ENCODE peak calls at places on chromosome 15, in ten cellular contexts. O is progenitor cell of endocrine pancreas, V is fibroblast of pulmonary artery, S is GM10248, G is astrocyte of the spinal cord, I is endothelial cell, A is choroid plexus epithelial cell, C is heart right ventricle, H is cardiac muscle cell, M is GM13977. U is an unnamed sample.

GRCh38 chr15:62999923-63000484 is 42.5 kb upstream of the TPM1 start:
- DNase-seq in O (no peak), V (no peak), S (no peak), G (no peak), I (no peak), A (no peak), C (peak), H (no peak), M (no peak), U (no peak)

GRCh38 chr15:94984886-94985285 is 753.5 kb downstream of the MCTP2 start:
- DNase-seq in O (no peak), V (no peak), S (no peak), G (no peak), I (no peak), A (no peak), C (no peak), H (no peak), M (no peak), U (no peak)

GRCh38 chr15:70286110-70286806 is 188.5 kb upstream of the TLE3 start:
- DNase-seq in O (no peak), V (no peak), S (no peak), G (no peak), I (no peak), A (no peak), C (no peak), H (no peak), M (no peak), U (no peak)

GRCh38 chr15:83764201-83764839 is 110.4 kb downstream of the ADAMTSL3 start:
- DNase-seq in O (no peak), V (no peak), S (no peak), G (no peak), I (no peak), A (peak), C (no peak), H (no peak), M (no peak), U (no peak)

GRCh38 chr15:73240864-73241499 is 127.8 kb downstream of the HCN4 start:
- DNase-seq in O (peak), V (peak), S (peak), G (peak), I (peak), A (peak), C (no peak), H (peak), M (peak), U (peak)

GRCh38 chr15:80871801-80872327 is 92.7 kb downstream of the CEMIP start:
- DNase-seq in O (no peak), V (no peak), S (no peak), G (no peak), I (no peak), A (no peak), C (no peak), H (no peak), M (no peak), U (no peak)

GRCh38 chr15:80228959-80229610 is 22.9 kb downstream of the CTXND1 start:
- DNase-seq in O (no peak), V (peak), S (no peak), G (peak), I (no peak), A (peak), C (no peak), H (peak), M (no peak), U (no peak)

GRCh38 chr15:67281714-67282113 is 27.1 kb downstream of the IQCH start:
- DNase-seq in O (no peak), V (no peak), S (no peak), G (no peak), I (no peak), A (no peak), C (no peak), H (no peak), M (no peak), U (no peak)

GRCh38 chr15:90411176-90411575 is 23.1 kb downstream of the IQGAP1 start:
- DNase-seq in O (no peak), V (no peak), S (no peak), G (no peak), I (no peak), A (no peak), C (no peak), H (no peak), M (no peak), U (no peak)

GRCh38 chr15:83694030-83694429 is 40.1 kb downstream of the ADAMTSL3 start:
- DNase-seq in O (no peak), V (peak), S (no peak), G (peak), I (no peak), A (peak), C (no peak), H (peak), M (no peak), U (no peak)

GRCh38 chr15:31102374-31103342 is 1.1 kb upstream of the TRPM1 start:
- DNase-seq in O (no peak), V (no peak), S (no peak), G (no peak), I (no peak), A (no peak), C (no peak), H (no peak), M (no peak), U (no peak)

GRCh38 chr15:75104804-75105557 is 81.6 kb downstream of the PPCDC start:
- DNase-seq in O (no peak), V (peak), S (peak), G (peak), I (no peak), A (peak), C (no peak), H (peak), M (peak), U (peak)

GRCh38 chr15:28955686-28956421 is 70.1 kb downstream of the APBA2 start:
- DNase-seq in O (no peak), V (peak), S (no peak), G (peak), I (no peak), A (peak), C (no peak), H (peak), M (no peak), U (no peak)

GRCh38 chr15:31433101-31433500 is 106.5 kb downstream of the KLF13 start:
- DNase-seq in O (no peak), V (no peak), S (no peak), G (no peak), I (no peak), A (no peak), C (no peak), H (no peak), M (no peak), U (no peak)

GRCh38 chr15:63045438-63046278 is 3.1 kb downstream of the TPM1 start:
- DNase-seq in O (no peak), V (no peak), S (no peak), G (peak), I (no peak), A (no peak), C (no peak), H (peak), M (no peak), U (no peak)

GRCh38 chr15:70401709-70402108 is 304.0 kb upstream of the TLE3 start:
- DNase-seq in O (no peak), V (no peak), S (no peak), G (no peak), I (no peak), A (no peak), C (no peak), H (no peak), M (no peak), U (no peak)

GRCh38 chr15:63583027-63583426 is 14.2 kb upstream of the FBXL22 start:
- DNase-seq in O (no peak), V (peak), S (no peak), G (peak), I (no peak), A (peak), C (no peak), H (peak), M (no peak), U (no peak)

GRCh38 chr15:44501768-44502366 is 35.1 kb upstream of the EIF3J start:
- DNase-seq in O (no peak), V (peak), S (peak), G (peak), I (no peak), A (peak), C (no peak), H (peak), M (peak), U (peak)

GRCh38 chr15:71278989-71279756 is 163.9 kb downstream of the THSD4 start:
- DNase-seq in O (no peak), V (peak), S (no peak), G (peak), I (no peak), A (peak), C (no peak), H (peak), M (no peak), U (no peak)

GRCh38 chr15:62777657-62778056 is 264.9 kb upstream of the TPM1 start:
- DNase-seq in O (no peak), V (no peak), S (no peak), G (no peak), I (no peak), A (no peak), C (no peak), H (no peak), M (no peak), U (no peak)

GRCh38 chr15:52003710-52004109 is 15.3 kb upstream of the MAPK6 start:
- DNase-seq in O (no peak), V (no peak), S (no peak), G (no peak), I (no peak), A (no peak), C (no peak), H (no peak), M (no peak), U (no peak)

GRCh38 chr15:99331366-99331765 is 80.1 kb downstream of the LRRC28 start:
- DNase-seq in O (no peak), V (no peak), S (no peak), G (no peak), I (no peak), A (no peak), C (no peak), H (no peak), M (no peak), U (no peak)

GRCh38 chr15:80780416-80781221 is 1.4 kb downstream of the CEMIP start:
- DNase-seq in O (peak), V (peak), S (no peak), G (peak), I (peak), A (peak), C (peak), H (peak), M (peak), U (no peak)

GRCh38 chr15:66400351-66400774 is 13.7 kb downstream of the MAP2K1 start:
- DNase-seq in O (no peak), V (no peak), S (no peak), G (peak), I (no peak), A (peak), C (no peak), H (no peak), M (no peak), U (no peak)

GRCh38 chr15:25770618-25771369 is 92.3 kb downstream of the ATP10A start:
- DNase-seq in O (no peak), V (no peak), S (no peak), G (no peak), I (no peak), A (no peak), C (no peak), H (no peak), M (no peak), U (no peak)

GRCh38 chr15:63833246-63833696 is 477 bp downstream of the HERC1 start:
- DNase-seq in O (peak), V (peak), S (peak), G (peak), I (peak), A (peak), C (peak), H (peak), M (peak), U (peak)

GRCh38 chr15:72203507-72203837 is 5.9 kb upstream of the GRAMD2A start:
- DNase-seq in O (no peak), V (peak), S (no peak), G (peak), I (no peak), A (peak), C (peak), H (peak), M (no peak), U (no peak)

GRCh38 chr15:26967719-26968269 is 3.2 kb upstream of the GABRG3 start:
- DNase-seq in O (peak), V (no peak), S (no peak), G (peak), I (peak), A (no peak), C (no peak), H (no peak), M (no peak), U (no peak)

DNA sequence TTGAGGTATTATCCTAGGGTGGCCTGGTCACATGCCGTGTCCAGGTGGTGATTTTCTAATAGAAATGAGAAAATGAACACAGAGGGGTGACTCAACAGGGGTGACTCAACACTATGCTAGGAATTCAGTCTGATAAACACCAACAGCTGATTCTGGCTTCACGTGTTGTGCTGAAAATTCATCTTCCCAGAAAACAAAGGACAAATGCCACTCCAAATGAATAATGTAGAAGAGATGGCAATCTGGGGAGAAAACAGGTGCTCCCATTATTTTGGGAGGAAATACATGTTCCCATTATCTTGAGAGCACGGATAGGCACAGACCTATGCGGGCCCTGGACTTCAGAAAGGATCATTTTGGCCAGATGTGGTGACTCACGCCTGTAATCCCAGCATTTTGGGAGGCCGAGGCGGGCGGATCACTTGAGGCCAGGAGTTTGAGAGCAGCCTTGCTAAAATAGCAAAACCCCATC is 101.2 kb upstream of the MEX3B start:
- DNase-seq in O (no peak), V (peak), S (no peak), G (peak), I (no peak), A (peak), C (no peak), H (peak), M (no peak), U (no peak)
- TF ChIP-seq CTCF in O (no peak), V (no peak), S (no peak), G (no peak), I (no peak), A (no peak), C (no peak), H (no peak), M (no peak), U (no peak)

GRCh38 chr15:68631621-68632051 is 52.8 kb downstream of the CORO2B start:
- DNase-seq in O (no peak), V (no peak), S (no peak), G (no peak), I (no peak), A (no peak), C (no peak), H (no peak), M (no peak), U (no peak)
- TF ChIP-seq CTCF in O (no peak), V (no peak), S (no peak), G (no peak), I (no peak), A (no peak), C (no peak), H (no peak), M (no peak), U (no peak)

DNA sequence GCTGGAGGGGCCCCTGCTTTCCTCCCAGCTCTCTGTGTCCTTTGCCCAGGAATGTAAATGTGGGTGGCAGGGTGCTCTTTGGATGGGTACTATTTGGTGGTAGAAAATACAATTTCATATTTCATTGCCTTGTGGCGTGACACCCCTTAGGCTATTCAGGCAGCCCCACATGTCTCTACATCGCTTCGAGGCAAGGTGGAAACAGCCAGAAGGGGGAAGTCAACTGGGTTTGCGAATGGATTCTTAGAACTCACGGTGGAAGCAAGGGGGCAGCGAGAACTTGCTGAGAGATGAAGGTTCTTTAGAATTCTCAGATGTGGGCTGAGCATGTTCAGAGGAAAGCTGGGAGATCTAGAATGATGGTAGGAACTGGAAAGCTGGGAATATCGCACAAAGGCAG is 25.3 kb downstream of the PLA2G4D start:
- DNase-seq in O (no peak), V (no peak), S (no peak), G (no peak), I (no peak), A (no peak), C (no peak), H (no peak), M (no peak), U (no peak)
- TF ChIP-seq CTCF in O (no peak), V (no peak), S (no peak), G (no peak), I (no peak), A (peak), C (no peak), H (no peak), M (no peak), U (no peak)

DNA sequence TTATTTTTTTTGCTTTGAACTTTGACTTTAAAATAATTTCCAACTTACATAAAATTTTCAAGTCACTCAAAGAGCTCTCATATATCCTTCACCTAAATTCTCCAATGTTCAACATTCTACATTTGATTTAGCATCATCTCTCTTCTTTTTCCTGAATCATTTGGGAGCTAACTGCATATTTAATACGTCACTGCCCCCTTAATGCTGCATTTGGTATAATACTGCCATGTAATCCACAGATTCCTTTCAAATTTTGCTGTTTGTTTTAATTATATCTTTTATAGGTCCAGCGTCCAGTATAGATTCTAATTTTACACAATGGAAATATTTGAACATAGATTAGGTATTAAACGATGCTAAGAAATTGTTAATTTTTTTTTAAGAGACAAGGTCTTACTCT is 2.3 kb upstream of the EIF2AK4 start:
- DNase-seq in O (no peak), V (peak), S (no peak), G (no peak), I (no peak), A (no peak), C (no peak), H (peak), M (no peak), U (no peak)
- TF ChIP-seq CTCF in O (no peak), V (peak), S (peak), G (no peak), I (no peak), A (peak), C (no peak), H (peak), M (no peak), U (no peak)

GRCh38 chr15:77013786-77014136 is 18.8 kb downstream of the PSTPIP1 start:
- DNase-seq in O (no peak), V (no peak), S (peak), G (no peak), I (no peak), A (no peak), C (no peak), H (no peak), M (peak), U (peak)
- TF ChIP-seq CTCF in O (no peak), V (no peak), S (no peak), G (no peak), I (no peak), A (no peak), C (no peak), H (no peak), M (no peak), U (no peak)

DNA sequence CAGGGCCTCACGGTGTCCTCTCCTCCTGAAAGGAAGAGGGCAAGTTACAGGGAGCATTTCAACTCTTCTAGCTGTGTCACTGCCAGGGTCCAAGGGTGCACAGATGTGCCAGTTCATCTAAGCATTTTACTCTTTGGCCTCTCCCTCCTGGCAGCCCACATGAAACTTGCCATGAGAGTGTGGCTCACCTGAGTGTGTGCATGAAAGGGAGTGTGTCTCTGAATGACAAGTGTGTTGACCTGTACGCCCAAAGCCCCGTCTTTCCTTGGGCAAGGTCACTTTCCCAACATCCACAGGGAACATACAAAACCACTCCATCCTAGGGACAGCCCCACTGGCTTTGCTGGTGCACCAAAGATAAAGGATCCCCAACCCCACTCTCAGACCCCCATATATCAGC is 280.0 kb downstream of the NTRK3 start:
- DNase-seq in O (no peak), V (no peak), S (no peak), G (no peak), I (no peak), A (no peak), C (no peak), H (no peak), M (no peak), U (no peak)
- TF ChIP-seq CTCF in O (no peak), V (no peak), S (no peak), G (no peak), I (no peak), A (no peak), C (no peak), H (no peak), M (no peak), U (no peak)